ENCODE peak calls at places on chromosomes 1 and 21, in ten cellular contexts. Z is fibroblast of the aortic adventitia, C is endodermal cell, Y is heart left ventricle, A is left lung, K is GM12864, Q is astrocyte of the spinal cord, L is left ventricle myocardium inferior, F is mesendoderm, X is upper lobe of right lung. G is an unnamed sample.

GRCh38 chr1:72498393-72498792 is 216.1 kb upstream of the NEGR1 start:
- DNase-seq in Z (peak), C (no peak), Y (no peak), A (no peak), K (no peak), Q (no peak), L (no peak), F (no peak), X (no peak), G (no peak)

GRCh38 chr1:4734219-4734618 is 79.8 kb downstream of the AJAP1 start:
- DNase-seq in Z (no peak), C (no peak), Y (no peak), A (peak), K (no peak), Q (no peak), L (no peak), F (no peak), X (no peak), G (no peak)

GRCh38 chr1:168422203-168422848 is 121.5 kb downstream of the XCL2 start:
- DNase-seq in Z (peak), C (peak), Y (no peak), A (no peak), K (no peak), Q (no peak), L (no peak), F (peak), X (no peak), G (no peak)

GRCh38 chr1:153684892-153685291 is 6.4 kb downstream of the NPR1 start:
- DNase-seq in Z (no peak), C (no peak), Y (no peak), A (no peak), K (no peak), Q (no peak), L (no peak), F (no peak), X (no peak), G (no peak)

GRCh38 chr1:117555806-117556205 is 50.0 kb upstream of the TENT5C start:
- DNase-seq in Z (no peak), C (no peak), Y (no peak), A (no peak), K (no peak), Q (no peak), L (no peak), F (no peak), X (no peak), G (no peak)

GRCh38 chr1:54882483-54882882 is 4.5 kb downstream of the DHCR24 start:
- DNase-seq in Z (no peak), C (no peak), Y (no peak), A (no peak), K (no peak), Q (no peak), L (no peak), F (no peak), X (no peak), G (no peak)

GRCh38 chr1:29120955-29121485 is 2.7 kb downstream of the TMEM200B start:
- DNase-seq in Z (peak), C (peak), Y (peak), A (peak), K (no peak), Q (peak), L (peak), F (peak), X (peak), G (no peak)

GRCh38 chr1:7785108-7785507 is 1.0 kb downstream of the PER3 start:
- DNase-seq in Z (no peak), C (no peak), Y (no peak), A (no peak), K (no peak), Q (no peak), L (no peak), F (peak), X (no peak), G (no peak)

GRCh38 chr1:54649130-54649898 is 7.7 kb downstream of the MROH7 start:
- DNase-seq in Z (no peak), C (no peak), Y (no peak), A (no peak), K (no peak), Q (no peak), L (no peak), F (no peak), X (no peak), G (no peak)

GRCh38 chr1:225846331-225847310 is 35.6 kb downstream of the TMEM63A start:
- DNase-seq in Z (no peak), C (peak), Y (no peak), A (peak), K (no peak), Q (no peak), L (no peak), F (no peak), X (no peak), G (no peak)

GRCh38 chr1:205961405-205961804 is 18.1 kb upstream of the SLC26A9 start:
- DNase-seq in Z (peak), C (no peak), Y (peak), A (no peak), K (no peak), Q (no peak), L (no peak), F (no peak), X (peak), G (no peak)

GRCh38 chr1:161238039-161238473 is at the start of gene NR1I3:
- DNase-seq in Z (no peak), C (no peak), Y (no peak), A (no peak), K (no peak), Q (no peak), L (no peak), F (no peak), X (no peak), G (no peak)

GRCh38 chr21:34642211-34643075 is 26.4 kb upstream of the CLIC6 start:
- DNase-seq in Z (peak), C (no peak), Y (no peak), A (no peak), K (peak), Q (peak), L (no peak), F (no peak), X (no peak), G (no peak)

GRCh38 chr1:36486436-36487335 is 4.0 kb upstream of the CSF3R start:
- DNase-seq in Z (no peak), C (peak), Y (peak), A (peak), K (no peak), Q (no peak), L (peak), F (no peak), X (peak), G (no peak)

GRCh38 chr21:45032332-45032731 is 42.0 kb upstream of the ADARB1 start:
- DNase-seq in Z (no peak), C (no peak), Y (no peak), A (peak), K (no peak), Q (no peak), L (no peak), F (no peak), X (no peak), G (no peak)

GRCh38 chr21:45030637-45031218 is 43.7 kb upstream of the ADARB1 start:
- DNase-seq in Z (peak), C (peak), Y (peak), A (peak), K (no peak), Q (no peak), L (no peak), F (no peak), X (no peak), G (no peak)

GRCh38 chr21:45029298-45029967 is 44.9 kb upstream of the ADARB1 start:
- DNase-seq in Z (peak), C (peak), Y (peak), A (peak), K (no peak), Q (peak), L (peak), F (peak), X (no peak), G (no peak)

GRCh38 chr21:45031231-45032191 is 42.9 kb upstream of the ADARB1 start:
- DNase-seq in Z (no peak), C (peak), Y (no peak), A (peak), K (no peak), Q (peak), L (no peak), F (no peak), X (no peak), G (no peak)

DNA sequence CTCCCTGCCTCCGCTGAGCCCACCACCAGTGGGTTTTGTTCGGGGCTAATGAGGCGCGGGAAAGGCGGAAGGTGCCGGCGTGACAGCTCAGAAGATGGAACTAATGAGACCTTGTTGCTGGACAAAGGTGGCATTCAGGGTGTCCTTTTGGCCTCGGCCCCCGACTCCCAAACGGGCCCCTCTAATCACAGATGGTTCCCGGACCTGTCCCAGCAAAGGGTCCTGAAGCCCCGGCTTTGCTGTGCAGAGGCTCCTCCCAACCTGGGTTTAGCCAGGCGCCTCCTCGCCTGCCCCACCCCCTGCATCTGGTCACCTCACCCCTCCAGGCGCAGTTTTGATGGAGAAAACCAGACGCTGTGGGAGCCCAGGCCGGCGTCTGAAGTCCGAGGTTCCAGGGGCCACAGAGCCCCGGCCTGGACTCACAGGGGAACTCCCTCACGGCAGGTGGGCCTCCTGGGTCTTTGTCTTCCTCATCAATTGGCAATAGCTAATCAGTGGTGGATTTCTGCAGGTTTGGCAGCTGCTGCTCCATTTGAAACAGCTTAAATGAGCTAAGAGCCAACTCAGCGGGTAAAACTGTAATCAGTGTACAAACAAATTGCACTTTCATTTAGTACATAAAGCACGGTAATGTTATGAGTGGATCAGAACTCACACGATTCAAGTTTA is 44.3 kb upstream of the ADARB1 start:
- DNase-seq in Z (no peak), C (peak), Y (no peak), A (peak), K (no peak), Q (no peak), L (no peak), F (no peak), X (no peak), G (no peak)
- H3K4me3 ChIP-seq in Z (no peak), C (no peak), Y (no peak), A (no peak), K (no peak), Q (no peak), L (no peak), F (no peak), X (no peak), G (no peak)

GRCh38 chr1:8844421-8845063 is 27.1 kb upstream of the RERE start:
- DNase-seq in Z (peak), C (peak), Y (peak), A (no peak), K (no peak), Q (no peak), L (peak), F (no peak), X (no peak), G (no peak)
- H3K4me3 ChIP-seq in Z (no peak), C (no peak), Y (no peak), A (no peak), K (no peak), Q (no peak), L (no peak), F (no peak), X (no peak), G (no peak)

GRCh38 chr1:147246910-147247655 is 4.6 kb downstream of the CHD1L start:
- DNase-seq in Z (no peak), C (no peak), Y (no peak), A (no peak), K (no peak), Q (no peak), L (no peak), F (peak), X (no peak), G (no peak)
- H3K4me3 ChIP-seq in Z (no peak), C (peak), Y (no peak), A (no peak), K (no peak), Q (no peak), L (no peak), F (no peak), X (no peak), G (no peak)

GRCh38 chr21:40052276-40052675 is 185.0 kb downstream of the PCP4 start:
- DNase-seq in Z (no peak), C (no peak), Y (no peak), A (no peak), K (no peak), Q (no peak), L (no peak), F (no peak), X (no peak), G (no peak)

GRCh38 chr21:40051801-40052200 is 184.6 kb downstream of the PCP4 start:
- DNase-seq in Z (no peak), C (no peak), Y (no peak), A (no peak), K (no peak), Q (no peak), L (no peak), F (no peak), X (no peak), G (no peak)

GRCh38 chr21:40049031-40049958 is 182.1 kb downstream of the PCP4 start:
- DNase-seq in Z (no peak), C (no peak), Y (no peak), A (no peak), K (no peak), Q (peak), L (no peak), F (no peak), X (no peak), G (no peak)

GRCh38 chr21:40047993-40048730 is 180.9 kb downstream of the PCP4 start:
- DNase-seq in Z (no peak), C (no peak), Y (no peak), A (no peak), K (no peak), Q (peak), L (no peak), F (peak), X (no peak), G (no peak)

GRCh38 chr21:40049959-40050290 is 182.7 kb downstream of the PCP4 start:
- DNase-seq in Z (no peak), C (peak), Y (no peak), A (no peak), K (no peak), Q (no peak), L (no peak), F (peak), X (no peak), G (no peak)
- H3K4me3 ChIP-seq in Z (no peak), C (no peak), Y (no peak), A (no peak), K (no peak), Q (no peak), L (no peak), F (no peak), X (no peak), G (no peak)

DNA sequence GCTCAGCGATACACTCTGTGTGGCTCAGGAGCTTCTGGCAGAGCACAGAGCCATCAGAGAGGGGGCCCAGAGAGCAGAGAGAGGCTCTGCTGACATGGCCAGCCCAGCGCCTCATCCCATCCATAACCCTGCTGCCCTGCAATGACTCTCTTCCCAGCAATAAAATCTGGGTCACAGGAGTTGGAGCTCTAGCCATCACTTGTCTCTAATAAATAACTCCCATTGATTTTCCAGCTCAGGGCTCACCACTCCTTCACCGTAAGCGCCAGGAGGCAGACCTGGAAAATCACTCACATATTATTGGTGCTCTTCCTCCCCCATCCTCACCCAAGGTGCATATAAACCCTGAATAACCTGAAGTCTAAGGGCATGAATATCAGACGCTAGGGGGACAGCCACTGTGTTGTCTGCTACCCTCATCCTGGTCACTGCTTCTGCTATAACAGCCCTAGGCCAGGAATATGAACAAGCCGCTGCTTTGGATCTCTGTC is at the start of gene APCS:
- DNase-seq in Z (no peak), C (no peak), Y (no peak), A (no peak), K (no peak), Q (no peak), L (no peak), F (peak), X (no peak), G (no peak)
- H3K4me3 ChIP-seq in Z (no peak), C (no peak), Y (no peak), A (no peak), K (no peak), Q (no peak), L (no peak), F (no peak), X (no peak), G (no peak)

GRCh38 chr1:11653616-11654570 is at the start of gene FBXO2:
- DNase-seq in Z (no peak), C (peak), Y (no peak), A (peak), K (no peak), Q (no peak), L (peak), F (peak), X (peak), G (no peak)
- H3K4me3 ChIP-seq in Z (peak), C (peak), Y (peak), A (peak), K (peak), Q (peak), L (peak), F (peak), X (peak), G (peak)

DNA sequence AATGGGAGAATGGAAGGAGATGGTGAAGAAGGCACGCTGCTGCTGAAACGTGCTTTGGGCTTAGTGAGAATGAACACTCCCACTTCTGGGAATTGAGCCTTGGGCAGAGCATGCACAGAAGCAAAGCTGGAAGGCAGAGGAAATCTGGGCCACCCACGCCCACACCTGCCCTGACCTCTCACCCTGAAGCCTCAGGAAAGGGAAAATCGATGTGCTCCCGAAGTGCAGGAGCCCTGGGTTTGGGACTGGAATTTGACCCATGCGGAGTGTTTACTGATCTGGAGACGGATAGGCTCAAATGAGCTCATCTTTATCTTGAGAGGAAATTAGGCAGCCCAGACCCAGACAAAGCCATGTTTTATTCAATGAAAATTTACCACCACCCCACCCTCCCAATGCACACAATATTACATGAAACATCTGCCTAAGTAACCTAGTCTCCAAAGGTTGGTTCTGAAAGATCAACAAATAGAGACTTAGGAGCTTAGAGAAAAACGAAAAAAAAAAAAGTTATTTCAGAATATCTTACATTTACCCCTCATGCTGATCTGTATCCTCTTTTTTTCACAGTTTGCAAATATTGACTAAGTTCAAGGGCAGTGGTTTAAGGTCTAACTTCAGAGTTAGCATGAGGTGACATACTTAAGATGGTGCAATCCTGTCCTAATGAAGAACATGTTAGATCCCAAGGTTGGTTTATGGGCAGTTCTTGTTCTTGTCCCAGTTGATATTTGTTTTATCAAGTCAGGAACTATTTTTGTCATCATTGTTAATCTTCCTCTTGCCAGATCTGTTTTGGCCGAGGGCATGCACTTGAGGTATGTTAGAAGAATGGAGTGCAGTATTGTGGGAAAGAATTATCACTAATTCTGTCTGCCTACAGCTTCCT is 63.0 kb downstream of the PROX1 start:
- DNase-seq in Z (no peak), C (no peak), Y (no peak), A (no peak), K (no peak), Q (no peak), L (no peak), F (peak), X (no peak), G (no peak)
- H3K4me3 ChIP-seq in Z (no peak), C (peak), Y (no peak), A (no peak), K (no peak), Q (no peak), L (no peak), F (no peak), X (no peak), G (no peak)

GRCh38 chr1:15848143-15848928 is 829 bp downstream of the SPEN start:
- DNase-seq in Z (peak), C (peak), Y (peak), A (peak), K (no peak), Q (peak), L (peak), F (peak), X (peak), G (no peak)

GRCh38 chr1:15847100-15847892 is at the start of gene SPEN:
- DNase-seq in Z (peak), C (peak), Y (peak), A (peak), K (peak), Q (peak), L (peak), F (peak), X (peak), G (peak)

GRCh38 chr1:15848929-15849774 is 1.6 kb downstream of the SPEN start:
- DNase-seq in Z (peak), C (peak), Y (peak), A (peak), K (no peak), Q (peak), L (peak), F (peak), X (peak), G (peak)

GRCh38 chr1:15847893-15848142 is 311 bp downstream of the SPEN start:
- DNase-seq in Z (no peak), C (no peak), Y (no peak), A (no peak), K (no peak), Q (no peak), L (no peak), F (no peak), X (no peak), G (no peak)

GRCh38 chr1:15843826-15844572 is 3.5 kb upstream of the SPEN start:
- DNase-seq in Z (no peak), C (no peak), Y (no peak), A (no peak), K (no peak), Q (peak), L (no peak), F (no peak), X (no peak), G (peak)
- H3K4me3 ChIP-seq in Z (no peak), C (peak), Y (no peak), A (no peak), K (no peak), Q (no peak), L (no peak), F (no peak), X (no peak), G (no peak)

GRCh38 chr21:43723648-43724047 is 4.7 kb downstream of the PDXK start:
- DNase-seq in Z (no peak), C (peak), Y (no peak), A (no peak), K (no peak), Q (no peak), L (peak), F (no peak), X (no peak), G (no peak)

GRCh38 chr21:43720539-43721224 is 1.8 kb downstream of the PDXK start:
- DNase-seq in Z (no peak), C (peak), Y (no peak), A (no peak), K (no peak), Q (no peak), L (no peak), F (no peak), X (no peak), G (no peak)

GRCh38 chr21:43721225-43721605 is 2.3 kb downstream of the PDXK start:
- DNase-seq in Z (peak), C (no peak), Y (no peak), A (no peak), K (no peak), Q (no peak), L (no peak), F (no peak), X (no peak), G (no peak)

GRCh38 chr21:43719748-43720538 is 1.0 kb downstream of the PDXK start:
- DNase-seq in Z (no peak), C (peak), Y (no peak), A (peak), K (no peak), Q (no peak), L (no peak), F (no peak), X (peak), G (no peak)

GRCh38 chr21:43721939-43722338 is 3.0 kb downstream of the PDXK start:
- DNase-seq in Z (no peak), C (peak), Y (no peak), A (no peak), K (no peak), Q (no peak), L (no peak), F (no peak), X (no peak), G (no peak)
- H3K4me3 ChIP-seq in Z (no peak), C (no peak), Y (no peak), A (peak), K (no peak), Q (no peak), L (no peak), F (no peak), X (peak), G (no peak)

GRCh38 chr1:109790735-109791494 is 27.2 kb upstream of the EPS8L3 start:
- DNase-seq in Z (peak), C (peak), Y (peak), A (peak), K (peak), Q (no peak), L (peak), F (peak), X (peak), G (no peak)
- H3K4me3 ChIP-seq in Z (no peak), C (no peak), Y (no peak), A (no peak), K (no peak), Q (no peak), L (no peak), F (no peak), X (no peak), G (no peak)

G was measured in HAP-1.